ENCODE peak calls at places on chromosomes 2 and 18, in ten cellular contexts. One of them, this sample, is unnamed.

GRCh38 chr2:160680974-160681373 is 187.4 kb upstream of the RBMS1 start:
- DNase-seq in NCI-H226: no peak
- DNase-seq in lung microvascular endothelial cell: no peak
- DNase-seq in stimulated activated CD8-positive, alpha-beta memory T cell treated with anti-CD3 and anti-CD28 coated beads, Interleukin-15, amount 100 ng/mL, for 48 hours: no peak
- DNase-seq in stimulated activated CD4-positive, alpha-beta T cell treated with anti-CD3 and anti-CD28 coated beads, Interleukin-12 subunit alpha, Interleukin-12 subunit beta, amount 100 ng/mL, for 48 hours: no peak
- DNase-seq in AG10803: no peak
- DNase-seq in hippocampal formation: no peak
- DNase-seq in fibroblast of the aortic adventitia: no peak
- DNase-seq in AG08395: no peak
- DNase-seq in Caki2: no peak
- DNase-seq in this sample: no peak

GRCh38 chr2:95270541-95271081 is 3.6 kb upstream of the PROM2 start:
- DNase-seq in NCI-H226: no peak
- DNase-seq in lung microvascular endothelial cell: no peak
- DNase-seq in stimulated activated CD8-positive, alpha-beta memory T cell treated with anti-CD3 and anti-CD28 coated beads, Interleukin-15, amount 100 ng/mL, for 48 hours: no peak
- DNase-seq in stimulated activated CD4-positive, alpha-beta T cell treated with anti-CD3 and anti-CD28 coated beads, Interleukin-12 subunit alpha, Interleukin-12 subunit beta, amount 100 ng/mL, for 48 hours: no peak
- DNase-seq in AG10803: no peak
- DNase-seq in hippocampal formation: no peak
- DNase-seq in fibroblast of the aortic adventitia: no peak
- DNase-seq in AG08395: no peak
- DNase-seq in Caki2: no peak
- DNase-seq in this sample: peak

GRCh38 chr2:95314964-95315611 is 17.9 kb downstream of the KCNIP3 start:
- DNase-seq in NCI-H226: peak
- DNase-seq in lung microvascular endothelial cell: peak
- DNase-seq in stimulated activated CD8-positive, alpha-beta memory T cell treated with anti-CD3 and anti-CD28 coated beads, Interleukin-15, amount 100 ng/mL, for 48 hours: no peak
- DNase-seq in stimulated activated CD4-positive, alpha-beta T cell treated with anti-CD3 and anti-CD28 coated beads, Interleukin-12 subunit alpha, Interleukin-12 subunit beta, amount 100 ng/mL, for 48 hours: no peak
- DNase-seq in AG10803: peak
- DNase-seq in hippocampal formation: peak
- DNase-seq in fibroblast of the aortic adventitia: peak
- DNase-seq in AG08395: peak
- DNase-seq in Caki2: peak
- DNase-seq in this sample: no peak

GRCh38 chr2:28356095-28356911 is 36.4 kb upstream of the FOSL2 start:
- DNase-seq in NCI-H226: peak
- DNase-seq in lung microvascular endothelial cell: peak
- DNase-seq in stimulated activated CD8-positive, alpha-beta memory T cell treated with anti-CD3 and anti-CD28 coated beads, Interleukin-15, amount 100 ng/mL, for 48 hours: no peak
- DNase-seq in stimulated activated CD4-positive, alpha-beta T cell treated with anti-CD3 and anti-CD28 coated beads, Interleukin-12 subunit alpha, Interleukin-12 subunit beta, amount 100 ng/mL, for 48 hours: no peak
- DNase-seq in AG10803: peak
- DNase-seq in hippocampal formation: peak
- DNase-seq in fibroblast of the aortic adventitia: peak
- DNase-seq in AG08395: peak
- DNase-seq in Caki2: peak
- DNase-seq in this sample: peak

GRCh38 chr2:118850901-118851268 is 3.4 kb upstream of the EN1 start:
- DNase-seq in NCI-H226: no peak
- DNase-seq in lung microvascular endothelial cell: no peak
- DNase-seq in stimulated activated CD8-positive, alpha-beta memory T cell treated with anti-CD3 and anti-CD28 coated beads, Interleukin-15, amount 100 ng/mL, for 48 hours: no peak
- DNase-seq in stimulated activated CD4-positive, alpha-beta T cell treated with anti-CD3 and anti-CD28 coated beads, Interleukin-12 subunit alpha, Interleukin-12 subunit beta, amount 100 ng/mL, for 48 hours: no peak
- DNase-seq in AG10803: no peak
- DNase-seq in hippocampal formation: no peak
- DNase-seq in fibroblast of the aortic adventitia: no peak
- DNase-seq in AG08395: no peak
- DNase-seq in Caki2: no peak
- DNase-seq in this sample: no peak

GRCh38 chr2:15826273-15826717 is 114.1 kb upstream of the MYCN start:
- DNase-seq in NCI-H226: no peak
- DNase-seq in lung microvascular endothelial cell: peak
- DNase-seq in stimulated activated CD8-positive, alpha-beta memory T cell treated with anti-CD3 and anti-CD28 coated beads, Interleukin-15, amount 100 ng/mL, for 48 hours: no peak
- DNase-seq in stimulated activated CD4-positive, alpha-beta T cell treated with anti-CD3 and anti-CD28 coated beads, Interleukin-12 subunit alpha, Interleukin-12 subunit beta, amount 100 ng/mL, for 48 hours: no peak
- DNase-seq in AG10803: no peak
- DNase-seq in hippocampal formation: no peak
- DNase-seq in fibroblast of the aortic adventitia: no peak
- DNase-seq in AG08395: no peak
- DNase-seq in Caki2: no peak
- DNase-seq in this sample: no peak

GRCh38 chr2:96091141-96091710 is 25.1 kb downstream of the ADRA2B start:
- DNase-seq in NCI-H226: no peak
- DNase-seq in lung microvascular endothelial cell: no peak
- DNase-seq in stimulated activated CD8-positive, alpha-beta memory T cell treated with anti-CD3 and anti-CD28 coated beads, Interleukin-15, amount 100 ng/mL, for 48 hours: no peak
- DNase-seq in stimulated activated CD4-positive, alpha-beta T cell treated with anti-CD3 and anti-CD28 coated beads, Interleukin-12 subunit alpha, Interleukin-12 subunit beta, amount 100 ng/mL, for 48 hours: no peak
- DNase-seq in AG10803: no peak
- DNase-seq in hippocampal formation: no peak
- DNase-seq in fibroblast of the aortic adventitia: no peak
- DNase-seq in AG08395: no peak
- DNase-seq in Caki2: no peak
- DNase-seq in this sample: no peak

GRCh38 chr2:210190345-210190744 is 19.1 kb upstream of the KANSL1L start:
- DNase-seq in NCI-H226: no peak
- DNase-seq in lung microvascular endothelial cell: no peak
- DNase-seq in stimulated activated CD8-positive, alpha-beta memory T cell treated with anti-CD3 and anti-CD28 coated beads, Interleukin-15, amount 100 ng/mL, for 48 hours: no peak
- DNase-seq in stimulated activated CD4-positive, alpha-beta T cell treated with anti-CD3 and anti-CD28 coated beads, Interleukin-12 subunit alpha, Interleukin-12 subunit beta, amount 100 ng/mL, for 48 hours: no peak
- DNase-seq in AG10803: no peak
- DNase-seq in hippocampal formation: no peak
- DNase-seq in fibroblast of the aortic adventitia: no peak
- DNase-seq in AG08395: no peak
- DNase-seq in Caki2: peak
- DNase-seq in this sample: no peak

GRCh38 chr2:126510960-126511359 is 145.0 kb upstream of the GYPC start:
- DNase-seq in NCI-H226: no peak
- DNase-seq in lung microvascular endothelial cell: no peak
- DNase-seq in stimulated activated CD8-positive, alpha-beta memory T cell treated with anti-CD3 and anti-CD28 coated beads, Interleukin-15, amount 100 ng/mL, for 48 hours: no peak
- DNase-seq in stimulated activated CD4-positive, alpha-beta T cell treated with anti-CD3 and anti-CD28 coated beads, Interleukin-12 subunit alpha, Interleukin-12 subunit beta, amount 100 ng/mL, for 48 hours: no peak
- DNase-seq in AG10803: no peak
- DNase-seq in hippocampal formation: no peak
- DNase-seq in fibroblast of the aortic adventitia: no peak
- DNase-seq in AG08395: no peak
- DNase-seq in Caki2: no peak
- DNase-seq in this sample: no peak

GRCh38 chr2:241859436-241860183 is 916 bp upstream of the PDCD1 start:
- DNase-seq in NCI-H226: no peak
- DNase-seq in lung microvascular endothelial cell: peak
- DNase-seq in stimulated activated CD8-positive, alpha-beta memory T cell treated with anti-CD3 and anti-CD28 coated beads, Interleukin-15, amount 100 ng/mL, for 48 hours: peak
- DNase-seq in stimulated activated CD4-positive, alpha-beta T cell treated with anti-CD3 and anti-CD28 coated beads, Interleukin-12 subunit alpha, Interleukin-12 subunit beta, amount 100 ng/mL, for 48 hours: peak
- DNase-seq in AG10803: no peak
- DNase-seq in hippocampal formation: no peak
- DNase-seq in fibroblast of the aortic adventitia: peak
- DNase-seq in AG08395: peak
- DNase-seq in Caki2: no peak
- DNase-seq in this sample: no peak

GRCh38 chr2:29309090-29310054 is 194.2 kb downstream of the CLIP4 start:
- DNase-seq in NCI-H226: peak
- DNase-seq in lung microvascular endothelial cell: peak
- DNase-seq in stimulated activated CD8-positive, alpha-beta memory T cell treated with anti-CD3 and anti-CD28 coated beads, Interleukin-15, amount 100 ng/mL, for 48 hours: no peak
- DNase-seq in stimulated activated CD4-positive, alpha-beta T cell treated with anti-CD3 and anti-CD28 coated beads, Interleukin-12 subunit alpha, Interleukin-12 subunit beta, amount 100 ng/mL, for 48 hours: peak
- DNase-seq in AG10803: peak
- DNase-seq in hippocampal formation: peak
- DNase-seq in fibroblast of the aortic adventitia: peak
- DNase-seq in AG08395: peak
- DNase-seq in Caki2: peak
- DNase-seq in this sample: peak

GRCh38 chr2:197786010-197786877 is 1.1 kb upstream of the BOLL start:
- DNase-seq in NCI-H226: no peak
- DNase-seq in lung microvascular endothelial cell: peak
- DNase-seq in stimulated activated CD8-positive, alpha-beta memory T cell treated with anti-CD3 and anti-CD28 coated beads, Interleukin-15, amount 100 ng/mL, for 48 hours: peak
- DNase-seq in stimulated activated CD4-positive, alpha-beta T cell treated with anti-CD3 and anti-CD28 coated beads, Interleukin-12 subunit alpha, Interleukin-12 subunit beta, amount 100 ng/mL, for 48 hours: peak
- DNase-seq in AG10803: no peak
- DNase-seq in hippocampal formation: no peak
- DNase-seq in fibroblast of the aortic adventitia: no peak
- DNase-seq in AG08395: no peak
- DNase-seq in Caki2: no peak
- DNase-seq in this sample: peak

GRCh38 chr18:50074404-50074803 is 120.5 kb downstream of the MYO5B start:
- DNase-seq in NCI-H226: no peak
- DNase-seq in lung microvascular endothelial cell: no peak
- DNase-seq in stimulated activated CD8-positive, alpha-beta memory T cell treated with anti-CD3 and anti-CD28 coated beads, Interleukin-15, amount 100 ng/mL, for 48 hours: no peak
- DNase-seq in stimulated activated CD4-positive, alpha-beta T cell treated with anti-CD3 and anti-CD28 coated beads, Interleukin-12 subunit alpha, Interleukin-12 subunit beta, amount 100 ng/mL, for 48 hours: no peak
- DNase-seq in AG10803: no peak
- DNase-seq in hippocampal formation: no peak
- DNase-seq in fibroblast of the aortic adventitia: no peak
- DNase-seq in AG08395: no peak
- DNase-seq in Caki2: no peak
- DNase-seq in this sample: no peak

GRCh38 chr2:3037196-3038194 is 340.1 kb downstream of the EIPR1 start:
- DNase-seq in NCI-H226: no peak
- DNase-seq in lung microvascular endothelial cell: no peak
- DNase-seq in stimulated activated CD8-positive, alpha-beta memory T cell treated with anti-CD3 and anti-CD28 coated beads, Interleukin-15, amount 100 ng/mL, for 48 hours: no peak
- DNase-seq in stimulated activated CD4-positive, alpha-beta T cell treated with anti-CD3 and anti-CD28 coated beads, Interleukin-12 subunit alpha, Interleukin-12 subunit beta, amount 100 ng/mL, for 48 hours: no peak
- DNase-seq in AG10803: no peak
- DNase-seq in hippocampal formation: no peak
- DNase-seq in fibroblast of the aortic adventitia: no peak
- DNase-seq in AG08395: no peak
- DNase-seq in Caki2: no peak
- DNase-seq in this sample: no peak

GRCh38 chr2:67318966-67319590 is 78.1 kb upstream of the ETAA1 start:
- DNase-seq in NCI-H226: no peak
- DNase-seq in lung microvascular endothelial cell: no peak
- DNase-seq in stimulated activated CD8-positive, alpha-beta memory T cell treated with anti-CD3 and anti-CD28 coated beads, Interleukin-15, amount 100 ng/mL, for 48 hours: no peak
- DNase-seq in stimulated activated CD4-positive, alpha-beta T cell treated with anti-CD3 and anti-CD28 coated beads, Interleukin-12 subunit alpha, Interleukin-12 subunit beta, amount 100 ng/mL, for 48 hours: no peak
- DNase-seq in AG10803: no peak
- DNase-seq in hippocampal formation: no peak
- DNase-seq in fibroblast of the aortic adventitia: peak
- DNase-seq in AG08395: no peak
- DNase-seq in Caki2: no peak
- DNase-seq in this sample: no peak

GRCh38 chr2:153387203-153387602 is 91.4 kb downstream of the RPRM start:
- DNase-seq in NCI-H226: no peak
- DNase-seq in lung microvascular endothelial cell: no peak
- DNase-seq in stimulated activated CD8-positive, alpha-beta memory T cell treated with anti-CD3 and anti-CD28 coated beads, Interleukin-15, amount 100 ng/mL, for 48 hours: no peak
- DNase-seq in stimulated activated CD4-positive, alpha-beta T cell treated with anti-CD3 and anti-CD28 coated beads, Interleukin-12 subunit alpha, Interleukin-12 subunit beta, amount 100 ng/mL, for 48 hours: no peak
- DNase-seq in AG10803: no peak
- DNase-seq in hippocampal formation: no peak
- DNase-seq in fibroblast of the aortic adventitia: no peak
- DNase-seq in AG08395: no peak
- DNase-seq in Caki2: no peak
- DNase-seq in this sample: no peak

GRCh38 chr2:127185093-127185492 is 35.0 kb downstream of the CYP27C1 start:
- DNase-seq in NCI-H226: no peak
- DNase-seq in lung microvascular endothelial cell: peak
- DNase-seq in stimulated activated CD8-positive, alpha-beta memory T cell treated with anti-CD3 and anti-CD28 coated beads, Interleukin-15, amount 100 ng/mL, for 48 hours: no peak
- DNase-seq in stimulated activated CD4-positive, alpha-beta T cell treated with anti-CD3 and anti-CD28 coated beads, Interleukin-12 subunit alpha, Interleukin-12 subunit beta, amount 100 ng/mL, for 48 hours: no peak
- DNase-seq in AG10803: no peak
- DNase-seq in hippocampal formation: no peak
- DNase-seq in fibroblast of the aortic adventitia: no peak
- DNase-seq in AG08395: no peak
- DNase-seq in Caki2: no peak
- DNase-seq in this sample: no peak

GRCh38 chr2:88673363-88673762 is 18.1 kb upstream of the RPIA start:
- DNase-seq in NCI-H226: no peak
- DNase-seq in lung microvascular endothelial cell: no peak
- DNase-seq in stimulated activated CD8-positive, alpha-beta memory T cell treated with anti-CD3 and anti-CD28 coated beads, Interleukin-15, amount 100 ng/mL, for 48 hours: no peak
- DNase-seq in stimulated activated CD4-positive, alpha-beta T cell treated with anti-CD3 and anti-CD28 coated beads, Interleukin-12 subunit alpha, Interleukin-12 subunit beta, amount 100 ng/mL, for 48 hours: no peak
- DNase-seq in AG10803: no peak
- DNase-seq in hippocampal formation: no peak
- DNase-seq in fibroblast of the aortic adventitia: no peak
- DNase-seq in AG08395: no peak
- DNase-seq in Caki2: no peak
- DNase-seq in this sample: no peak

GRCh38 chr2:233691443-233692433 is 952 bp upstream of the UGT1A6 start:
- DNase-seq in NCI-H226: no peak
- DNase-seq in lung microvascular endothelial cell: no peak
- DNase-seq in stimulated activated CD8-positive, alpha-beta memory T cell treated with anti-CD3 and anti-CD28 coated beads, Interleukin-15, amount 100 ng/mL, for 48 hours: no peak
- DNase-seq in stimulated activated CD4-positive, alpha-beta T cell treated with anti-CD3 and anti-CD28 coated beads, Interleukin-12 subunit alpha, Interleukin-12 subunit beta, amount 100 ng/mL, for 48 hours: no peak
- DNase-seq in AG10803: no peak
- DNase-seq in hippocampal formation: no peak
- DNase-seq in fibroblast of the aortic adventitia: no peak
- DNase-seq in AG08395: no peak
- DNase-seq in Caki2: peak
- DNase-seq in this sample: no peak

GRCh38 chr2:7191927-7192326 is 274.7 kb downstream of the RNF144A start:
- DNase-seq in NCI-H226: peak
- DNase-seq in lung microvascular endothelial cell: no peak
- DNase-seq in stimulated activated CD8-positive, alpha-beta memory T cell treated with anti-CD3 and anti-CD28 coated beads, Interleukin-15, amount 100 ng/mL, for 48 hours: no peak
- DNase-seq in stimulated activated CD4-positive, alpha-beta T cell treated with anti-CD3 and anti-CD28 coated beads, Interleukin-12 subunit alpha, Interleukin-12 subunit beta, amount 100 ng/mL, for 48 hours: no peak
- DNase-seq in AG10803: peak
- DNase-seq in hippocampal formation: no peak
- DNase-seq in fibroblast of the aortic adventitia: peak
- DNase-seq in AG08395: peak
- DNase-seq in Caki2: peak
- DNase-seq in this sample: no peak

GRCh38 chr2:85064927-85065630 is 68.1 kb upstream of the TCF7L1 start:
- DNase-seq in NCI-H226: no peak
- DNase-seq in lung microvascular endothelial cell: no peak
- DNase-seq in stimulated activated CD8-positive, alpha-beta memory T cell treated with anti-CD3 and anti-CD28 coated beads, Interleukin-15, amount 100 ng/mL, for 48 hours: no peak
- DNase-seq in stimulated activated CD4-positive, alpha-beta T cell treated with anti-CD3 and anti-CD28 coated beads, Interleukin-12 subunit alpha, Interleukin-12 subunit beta, amount 100 ng/mL, for 48 hours: no peak
- DNase-seq in AG10803: no peak
- DNase-seq in hippocampal formation: no peak
- DNase-seq in fibroblast of the aortic adventitia: no peak
- DNase-seq in AG08395: no peak
- DNase-seq in Caki2: no peak
- DNase-seq in this sample: no peak

GRCh38 chr2:172507199-172507598 is 48.7 kb upstream of the PDK1 start:
- DNase-seq in NCI-H226: no peak
- DNase-seq in lung microvascular endothelial cell: no peak
- DNase-seq in stimulated activated CD8-positive, alpha-beta memory T cell treated with anti-CD3 and anti-CD28 coated beads, Interleukin-15, amount 100 ng/mL, for 48 hours: no peak
- DNase-seq in stimulated activated CD4-positive, alpha-beta T cell treated with anti-CD3 and anti-CD28 coated beads, Interleukin-12 subunit alpha, Interleukin-12 subunit beta, amount 100 ng/mL, for 48 hours: no peak
- DNase-seq in AG10803: no peak
- DNase-seq in hippocampal formation: no peak
- DNase-seq in fibroblast of the aortic adventitia: no peak
- DNase-seq in AG08395: no peak
- DNase-seq in Caki2: no peak
- DNase-seq in this sample: no peak

GRCh38 chr18:50658601-50659000 is 98.7 kb downstream of the MAPK4 start:
- DNase-seq in NCI-H226: no peak
- DNase-seq in lung microvascular endothelial cell: no peak
- DNase-seq in stimulated activated CD8-positive, alpha-beta memory T cell treated with anti-CD3 and anti-CD28 coated beads, Interleukin-15, amount 100 ng/mL, for 48 hours: no peak
- DNase-seq in stimulated activated CD4-positive, alpha-beta T cell treated with anti-CD3 and anti-CD28 coated beads, Interleukin-12 subunit alpha, Interleukin-12 subunit beta, amount 100 ng/mL, for 48 hours: no peak
- DNase-seq in AG10803: no peak
- DNase-seq in hippocampal formation: no peak
- DNase-seq in fibroblast of the aortic adventitia: no peak
- DNase-seq in AG08395: no peak
- DNase-seq in Caki2: no peak
- DNase-seq in this sample: no peak

GRCh38 chr2:47724221-47724981 is 58.5 kb upstream of the MSH6 start:
- DNase-seq in NCI-H226: peak
- DNase-seq in lung microvascular endothelial cell: no peak
- DNase-seq in stimulated activated CD8-positive, alpha-beta memory T cell treated with anti-CD3 and anti-CD28 coated beads, Interleukin-15, amount 100 ng/mL, for 48 hours: no peak
- DNase-seq in stimulated activated CD4-positive, alpha-beta T cell treated with anti-CD3 and anti-CD28 coated beads, Interleukin-12 subunit alpha, Interleukin-12 subunit beta, amount 100 ng/mL, for 48 hours: no peak
- DNase-seq in AG10803: no peak
- DNase-seq in hippocampal formation: no peak
- DNase-seq in fibroblast of the aortic adventitia: no peak
- DNase-seq in AG08395: no peak
- DNase-seq in Caki2: peak
- DNase-seq in this sample: no peak

GRCh38 chr18:59488899-59489298 is 129.8 kb upstream of the LMAN1 start:
- DNase-seq in NCI-H226: no peak
- DNase-seq in lung microvascular endothelial cell: no peak
- DNase-seq in stimulated activated CD8-positive, alpha-beta memory T cell treated with anti-CD3 and anti-CD28 coated beads, Interleukin-15, amount 100 ng/mL, for 48 hours: no peak
- DNase-seq in stimulated activated CD4-positive, alpha-beta T cell treated with anti-CD3 and anti-CD28 coated beads, Interleukin-12 subunit alpha, Interleukin-12 subunit beta, amount 100 ng/mL, for 48 hours: no peak
- DNase-seq in AG10803: no peak
- DNase-seq in hippocampal formation: no peak
- DNase-seq in fibroblast of the aortic adventitia: no peak
- DNase-seq in AG08395: no peak
- DNase-seq in Caki2: no peak
- DNase-seq in this sample: no peak

GRCh38 chr18:77100751-77101355 is 31.7 kb downstream of the MBP start:
- DNase-seq in NCI-H226: no peak
- DNase-seq in lung microvascular endothelial cell: no peak
- DNase-seq in stimulated activated CD8-positive, alpha-beta memory T cell treated with anti-CD3 and anti-CD28 coated beads, Interleukin-15, amount 100 ng/mL, for 48 hours: no peak
- DNase-seq in stimulated activated CD4-positive, alpha-beta T cell treated with anti-CD3 and anti-CD28 coated beads, Interleukin-12 subunit alpha, Interleukin-12 subunit beta, amount 100 ng/mL, for 48 hours: no peak
- DNase-seq in AG10803: no peak
- DNase-seq in hippocampal formation: no peak
- DNase-seq in fibroblast of the aortic adventitia: peak
- DNase-seq in AG08395: no peak
- DNase-seq in Caki2: no peak
- DNase-seq in this sample: no peak

GRCh38 chr2:120856421-120856862 is 120.8 kb downstream of the GLI2 start:
- DNase-seq in NCI-H226: peak
- DNase-seq in lung microvascular endothelial cell: no peak
- DNase-seq in stimulated activated CD8-positive, alpha-beta memory T cell treated with anti-CD3 and anti-CD28 coated beads, Interleukin-15, amount 100 ng/mL, for 48 hours: no peak
- DNase-seq in stimulated activated CD4-positive, alpha-beta T cell treated with anti-CD3 and anti-CD28 coated beads, Interleukin-12 subunit alpha, Interleukin-12 subunit beta, amount 100 ng/mL, for 48 hours: no peak
- DNase-seq in AG10803: peak
- DNase-seq in hippocampal formation: no peak
- DNase-seq in fibroblast of the aortic adventitia: peak
- DNase-seq in AG08395: peak
- DNase-seq in Caki2: peak
- DNase-seq in this sample: no peak

GRCh38 chr18:2905802-2906521 is 59.2 kb downstream of the EMILIN2 start:
- DNase-seq in NCI-H226: no peak
- DNase-seq in lung microvascular endothelial cell: peak
- DNase-seq in stimulated activated CD8-positive, alpha-beta memory T cell treated with anti-CD3 and anti-CD28 coated beads, Interleukin-15, amount 100 ng/mL, for 48 hours: peak
- DNase-seq in stimulated activated CD4-positive, alpha-beta T cell treated with anti-CD3 and anti-CD28 coated beads, Interleukin-12 subunit alpha, Interleukin-12 subunit beta, amount 100 ng/mL, for 48 hours: peak
- DNase-seq in AG10803: peak
- DNase-seq in hippocampal formation: no peak
- DNase-seq in fibroblast of the aortic adventitia: no peak
- DNase-seq in AG08395: peak
- DNase-seq in Caki2: no peak
- DNase-seq in this sample: no peak

This sample was measured in central memory CD8-positive, alpha-beta T cell.